ENCODE peak calls at places on chromosome 21, in four cellular contexts. V is dermis microvascular lymphatic vessel endothelial cell, Z is endothelial cell of umbilical vein, N is osteoblast. J is an unnamed sample.

GRCh38 chr21:36576441-36576840 is 96.5 kb upstream of the CLDN14 start:
- DNase-seq in V (no peak), Z (no peak), N (no peak), J (no peak)

GRCh38 chr21:40902299-40902698 is 55.3 kb upstream of the DSCAM start:
- DNase-seq in V (no peak), Z (no peak), N (no peak), J (peak; percentile 27)

GRCh38 chr21:17461582-17461981 is 51.3 kb upstream of the CXADR start:
- DNase-seq in V (no peak), Z (no peak), N (no peak), J (no peak)

GRCh38 chr21:45465611-45466329 is 60.8 kb downstream of the COL18A1 start:
- DNase-seq in V (no peak), Z (no peak), N (peak; percentile 51), J (no peak)

GRCh38 chr21:44442266-44443125 is 12.8 kb upstream of the LRRC3 start:
- DNase-seq in V (no peak), Z (no peak), N (no peak), J (no peak)

GRCh38 chr21:46080171-46081021 is 17.5 kb upstream of the COL6A2 start:
- DNase-seq in V (no peak), Z (no peak), N (peak; percentile 58), J (peak; percentile 64)

GRCh38 chr21:14677023-14677422 is 130.9 kb upstream of the SAMSN1 start:
- DNase-seq in V (no peak), Z (no peak), N (no peak), J (no peak)

GRCh38 chr21:36783612-36784383 is 84.9 kb downstream of the SIM2 start:
- DNase-seq in V (no peak), Z (peak; percentile 16), N (peak; percentile 83), J (no peak)

GRCh38 chr21:46055863-46056281 is 42.0 kb upstream of the COL6A2 start:
- DNase-seq in V (no peak), Z (no peak), N (peak; percentile 73), J (no peak)

GRCh38 chr21:16535100-16535418 is 805.3 kb downstream of the USP25 start:
- DNase-seq in V (peak; percentile 73), Z (peak; percentile 61), N (no peak), J (peak; percentile 20)

GRCh38 chr21:42291751-42292562 is 23.3 kb downstream of the TFF3 start:
- DNase-seq in V (no peak), Z (no peak), N (no peak), J (no peak)

GRCh38 chr21:29466532-29466931 is 167.8 kb downstream of the BACH1 start:
- DNase-seq in V (no peak), Z (no peak), N (peak; percentile 27), J (no peak)

GRCh38 chr21:26800455-26801454 is 44.5 kb downstream of the ADAMTS1 start:
- DNase-seq in V (no peak), Z (no peak), N (peak; percentile 48), J (no peak)

GRCh38 chr21:46159841-46160562 is 4.6 kb upstream of the FTCD start:
- DNase-seq in V (no peak), Z (no peak), N (peak; percentile 77), J (no peak)

GRCh38 chr21:36706951-36707762 is 8.2 kb downstream of the SIM2 start:
- DNase-seq in V (peak; percentile 12), Z (no peak), N (peak; percentile 46), J (no peak)

GRCh38 chr21:46345861-46346260 is 21.9 kb downstream of the PCNT start:
- DNase-seq in V (no peak), Z (no peak), N (no peak), J (no peak)

J was measured in C1 segment of cervical spinal cord.